ENCODE peak calls at places on chromosomes 16 and 17, in four cellular contexts. B is A549; F is CD4-positive, alpha-beta memory T cell; Z is mesendoderm. S is an unnamed sample.

GRCh38 chr17:79943354-79944241 is 92.1 kb downstream of the TBC1D16 start:
- DNase-seq in B (no peak), F (no peak), Z (no peak), S (no peak)

GRCh38 chr17:58693208-58693607 is 806 bp downstream of the RAD51C start:
- DNase-seq in F (no peak), Z (no peak), B (no peak), S (no peak)

GRCh38 chr17:82868715-82869131 is 28.9 kb upstream of the ZNF750 start:
- DNase-seq in B (no peak), Z (no peak), F (no peak), S (no peak)

GRCh38 chr16:17448640-17449638 is 21.8 kb downstream of the XYLT1 start:
- DNase-seq in Z (no peak), B (no peak), F (peak; percentile 70), S (no peak)

GRCh38 chr17:64016974-64017373 is 3.5 kb downstream of the ICAM2 start:
- DNase-seq in Z (no peak), B (no peak), F (no peak), S (no peak)

GRCh38 chr17:7292729-7293128 is 1.7 kb downstream of the YBX2 start:
- DNase-seq in B (no peak), F (no peak), Z (no peak), S (no peak)

GRCh38 chr17:46978489-46979022 is 497 bp downstream of the RPRML start:
- DNase-seq in Z (no peak), F (no peak), B (peak; percentile 36), S (no peak)

GRCh38 chr17:8791910-8792270 is 7.3 kb downstream of the MFSD6L start:
- DNase-seq in Z (peak; percentile 79), F (no peak), B (peak; percentile 32), S (peak; percentile 97)

GRCh38 chr16:76577003-76577402 is 299.8 kb downstream of the CNTNAP4 start:
- DNase-seq in Z (no peak), B (no peak), F (no peak), S (no peak)

GRCh38 chr17:57016764-57017116 is 38.8 kb downstream of the SCPEP1 start:
- DNase-seq in B (no peak), Z (peak; percentile 38), F (no peak), S (peak; percentile 13)

GRCh38 chr17:57368637-57369336 is 112.5 kb downstream of the MSI2 start:
- DNase-seq in Z (no peak), B (no peak), F (no peak), S (no peak)

GRCh38 chr17:50765454-50766221 is 1.7 kb downstream of the ANKRD40CL start:
- DNase-seq in B (no peak), Z (no peak), F (no peak), S (no peak)

GRCh38 chr17:65027305-65027704 is 29.2 kb downstream of the GNA13 start:
- DNase-seq in Z (peak; percentile 81), B (peak; percentile 74), F (peak; percentile 79), S (peak; percentile 62)

GRCh38 chr16:22141746-22142145 is 20.6 kb upstream of the SDR42E2 start:
- DNase-seq in Z (peak; percentile 69), B (peak; percentile 54), F (no peak), S (peak; percentile 31)
- H3K27ac ChIP-seq in Z (no peak overlapping the region), B (no peak overlapping the region), F (no peak overlapping the region), S (no peak overlapping the region)

DNA sequence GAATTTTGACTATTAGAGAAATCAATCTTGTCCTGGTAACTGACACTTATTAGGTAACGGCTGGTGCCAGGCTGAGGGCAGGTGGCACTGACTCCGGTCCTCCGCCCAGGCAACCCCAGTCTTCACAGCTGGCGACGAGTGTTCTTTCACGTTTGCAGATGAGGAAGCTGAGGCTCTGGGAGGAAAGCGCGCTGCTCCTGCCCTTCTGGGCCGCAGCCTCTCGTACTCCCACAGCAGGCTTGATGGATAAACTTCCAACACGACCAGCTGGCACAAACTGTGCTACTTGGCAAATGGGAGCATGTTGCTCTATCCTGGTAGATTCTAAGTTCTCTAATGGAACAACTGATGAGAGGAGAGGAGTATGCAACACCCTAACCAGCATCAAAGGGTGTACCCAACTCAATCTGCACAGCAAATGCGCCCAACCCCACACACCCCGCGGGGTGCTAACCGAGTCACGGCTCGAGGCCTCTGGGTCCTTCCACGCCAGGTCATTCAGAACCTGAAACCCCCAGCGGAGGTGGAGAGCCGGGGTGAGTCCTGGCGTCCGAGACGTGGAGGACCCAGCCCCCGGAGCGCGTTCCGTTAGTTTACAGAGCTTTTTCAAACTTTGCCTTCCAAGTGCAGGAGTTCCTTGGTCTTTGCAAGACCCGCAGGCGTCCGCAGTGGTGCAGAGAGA is 477 bp upstream of the SLC47A1 start:
- DNase-seq in F (no peak), Z (no peak), B (no peak), S (no peak)
- H3K4me3 ChIP-seq in F (no peak overlapping the region), Z (no peak overlapping the region), B (peak overlapping the region; percentile 64), S (peak overlapping the region; percentile 29)

GRCh38 chr17:28117304-28117703 is 74.8 kb downstream of the NLK start:
- DNase-seq in F (no peak), Z (no peak), B (no peak), S (no peak)

GRCh38 chr17:28113269-28113668 is 70.8 kb downstream of the NLK start:
- DNase-seq in Z (no peak), B (no peak), F (no peak), S (no peak)

GRCh38 chr17:28115046-28115445 is 72.6 kb downstream of the NLK start:
- DNase-seq in Z (peak; percentile 16), B (no peak), F (no peak), S (no peak)

GRCh38 chr17:28110184-28110583 is 67.7 kb downstream of the NLK start:
- DNase-seq in F (no peak), Z (no peak), B (no peak), S (no peak)

GRCh38 chr17:28112199-28112995 is 69.9 kb downstream of the NLK start:
- DNase-seq in Z (peak; percentile 11), F (no peak), B (no peak), S (peak; percentile 1)
- H3K27ac ChIP-seq in Z (no peak overlapping the region), F (no peak overlapping the region), B (peak overlapping the region; percentile 20), S (no peak overlapping the region)

GRCh38 chr17:948284-948852 is 31.2 kb downstream of the NXN start:
- DNase-seq in F (no peak), B (no peak), Z (peak; percentile 71), S (no peak)
- H3K4me3 ChIP-seq in F (no peak overlapping the region), B (no peak overlapping the region), Z (no peak overlapping the region), S (no peak overlapping the region)

DNA sequence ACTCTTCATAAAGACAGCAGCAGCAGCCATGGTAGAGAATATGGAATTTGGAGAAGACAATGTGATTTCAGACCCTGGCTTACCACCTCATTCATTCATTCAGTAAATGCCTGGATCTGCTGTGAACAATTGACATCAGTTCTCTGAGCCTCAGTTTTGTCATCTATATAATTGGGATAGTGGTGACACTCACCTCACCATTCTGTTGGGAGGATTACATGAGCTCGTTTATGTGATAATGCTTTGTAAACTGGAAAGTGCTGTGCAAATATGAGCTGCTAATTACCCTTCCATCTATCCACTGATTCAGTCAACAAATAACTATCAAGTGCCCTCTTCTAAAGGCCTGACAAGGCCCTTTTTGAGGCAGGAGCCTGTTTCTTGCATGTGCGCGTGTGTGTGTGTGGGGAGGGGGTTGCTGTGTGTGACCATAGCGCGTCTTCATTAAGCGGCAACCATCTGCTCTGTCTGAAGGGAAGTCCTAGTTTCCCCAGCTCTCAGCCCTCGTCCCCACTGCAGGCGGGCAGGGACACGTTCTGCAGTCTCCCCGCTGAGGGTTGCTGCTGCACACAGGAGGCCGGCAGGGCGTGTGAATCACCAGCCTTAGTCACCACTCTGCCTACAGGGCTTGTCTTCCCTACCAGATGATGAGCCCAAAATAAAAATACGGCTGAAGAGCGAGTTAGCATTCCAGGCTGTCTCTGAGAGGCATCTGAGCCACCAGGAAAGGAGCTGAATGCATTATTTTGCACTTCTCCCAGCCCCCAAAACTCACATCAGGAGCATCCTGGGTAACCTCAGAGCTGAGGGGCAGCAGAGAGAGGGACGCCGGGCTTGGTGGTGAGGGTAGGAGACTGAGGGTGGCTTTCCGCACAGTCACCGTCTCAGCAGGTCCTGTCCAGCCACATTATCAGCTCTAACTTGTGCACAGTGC is 19.9 kb downstream of the ARL4D start:
- DNase-seq in F (no peak), B (peak; percentile 88), Z (peak; percentile 77), S (peak; percentile 93)
- H3K27ac ChIP-seq in F (no peak overlapping the region), B (peak overlapping the region; percentile 85), Z (no peak overlapping the region), S (peak overlapping the region; percentile 65)

GRCh38 chr16:25080420-25081131 is 31.0 kb upstream of the LCMT1 start:
- DNase-seq in Z (no peak), F (no peak), B (no peak), S (no peak)
- H3K4me3 ChIP-seq in Z (no peak overlapping the region), F (no peak overlapping the region), B (no peak overlapping the region), S (no peak overlapping the region)

S was measured in brain microvascular endothelial cell.